ENCODE peak calls at places on chromosomes 6 and 20, in five cellular contexts. H is suprapubic skin, S is GM12878, D is A549, F is ovary. A is an unnamed sample.

GRCh38 chr6:40947876-40948514 is 91.0 kb downstream of the UNC5CL start:
- DNase-seq in H (no peak), S (no peak), D (no peak), F (no peak), A (no peak)

GRCh38 chr6:54846243-54846856 is at the start of gene FAM83B:
- DNase-seq in H (peak), S (no peak), D (no peak), F (no peak), A (peak)

GRCh38 chr6:25789475-25789874 is 34.9 kb downstream of the SLC17A4 start:
- DNase-seq in H (no peak), S (no peak), D (no peak), F (no peak), A (no peak)

GRCh38 chr6:166004491-166005275 is 163.0 kb downstream of the TBXT start:
- DNase-seq in H (no peak), S (no peak), D (no peak), F (no peak), A (no peak)

GRCh38 chr6:30749554-30750378 is 5.4 kb upstream of the IER3 start:
- DNase-seq in H (no peak), S (no peak), D (no peak), F (no peak), A (peak)

GRCh38 chr6:79797912-79798311 is 149.4 kb downstream of the ELOVL4 start:
- DNase-seq in H (no peak), S (no peak), D (no peak), F (no peak), A (no peak)

GRCh38 chr6:112321882-112322508 is 25.1 kb upstream of the RFPL4B start:
- DNase-seq in H (no peak), S (no peak), D (no peak), F (no peak), A (no peak)

GRCh38 chr20:35561268-35561667 is 19.4 kb downstream of the ERGIC3 start:
- DNase-seq in H (no peak), S (no peak), D (peak), F (no peak), A (peak)

GRCh38 chr6:159461998-159462397 is 231.0 kb downstream of the SOD2 start:
- DNase-seq in H (no peak), S (no peak), D (no peak), F (no peak), A (no peak)

GRCh38 chr6:25342784-25343183 is 63.6 kb downstream of the CARMIL1 start:
- DNase-seq in H (no peak), S (no peak), D (peak), F (no peak), A (no peak)

GRCh38 chr6:144339859-144340452 is 54.8 kb downstream of the UTRN start:
- DNase-seq in H (no peak), S (no peak), D (no peak), F (no peak), A (no peak)

GRCh38 chr6:138499303-138499991 is at the start of gene NHSL1:
- DNase-seq in H (no peak), S (peak), D (no peak), F (no peak), A (peak)

GRCh38 chr6:110814488-110815259 is 595 bp downstream of the CDK19 start:
- DNase-seq in H (peak), S (no peak), D (peak), F (peak), A (peak)

GRCh38 chr6:31956796-31957195 is 2.0 kb downstream of the NELFE start:
- DNase-seq in H (no peak), S (no peak), D (no peak), F (no peak), A (no peak)

GRCh38 chr6:153231048-153231635 is 100.1 kb upstream of the RGS17 start:
- DNase-seq in H (no peak), S (no peak), D (peak), F (no peak), A (peak)

GRCh38 chr6:3585320-3585935 is 128.6 kb upstream of the SLC22A23 start:
- DNase-seq in H (no peak), S (no peak), D (no peak), F (no peak), A (no peak)

GRCh38 chr20:45835230-45836224 is 1.9 kb downstream of the SNX21 start:
- DNase-seq in H (peak), S (no peak), D (no peak), F (peak), A (peak)

GRCh38 chr20:17869295-17869994 is 99.1 kb downstream of the SNX5 start:
- DNase-seq in H (no peak), S (no peak), D (no peak), F (peak), A (no peak)

GRCh38 chr6:32082951-32083350 is 26.2 kb downstream of the TNXB start:
- DNase-seq in H (peak), S (no peak), D (no peak), F (peak), A (no peak)

GRCh38 chr6:35496036-35496850 is 636 bp downstream of the TEAD3 start:
- DNase-seq in H (peak), S (no peak), D (peak), F (peak), A (peak)

GRCh38 chr6:53062369-53062639 is 2.9 kb upstream of the FBXO9 start:
- DNase-seq in H (no peak), S (no peak), D (no peak), F (no peak), A (no peak)

GRCh38 chr20:3080939-3081388 is 3.6 kb downstream of the AVP start:
- DNase-seq in H (no peak), S (no peak), D (no peak), F (no peak), A (no peak)

GRCh38 chr20:56621730-56622129 is 7.4 kb upstream of the TFAP2C start:
- DNase-seq in H (no peak), S (no peak), D (no peak), F (no peak), A (no peak)

GRCh38 chr6:90111387-90111786 is 185.3 kb downstream of the BACH2 start:
- DNase-seq in H (no peak), S (no peak), D (no peak), F (no peak), A (no peak)

GRCh38 chr6:116136933-116137340 is 11.0 kb upstream of the COL10A1 start:
- DNase-seq in H (no peak), S (no peak), D (no peak), F (no peak), A (no peak)

GRCh38 chr6:35025241-35026188 is 115.6 kb downstream of the TCP11 start:
- DNase-seq in H (no peak), S (no peak), D (no peak), F (no peak), A (no peak)

GRCh38 chr20:49354673-49355072 is 76.8 kb upstream of the ZNFX1 start:
- DNase-seq in H (no peak), S (no peak), D (no peak), F (no peak), A (no peak)

GRCh38 chr6:30171677-30172471 is 8.5 kb downstream of the TRIM15 start:
- DNase-seq in H (no peak), S (no peak), D (no peak), F (no peak), A (no peak)

GRCh38 chr6:30508890-30509736 is 19.8 kb downstream of the HLA-E start:
- DNase-seq in H (no peak), S (peak), D (no peak), F (no peak), A (no peak)

GRCh38 chr20:36181934-36182603 is 27.5 kb downstream of the EPB41L1 start:
- DNase-seq in H (no peak), S (no peak), D (no peak), F (no peak), A (no peak)

GRCh38 chr6:89984926-89985743 is 90.9 kb downstream of the GJA10 start:
- DNase-seq in H (no peak), S (no peak), D (no peak), F (no peak), A (no peak)

GRCh38 chr6:25175656-25176055 is 103.5 kb upstream of the CARMIL1 start:
- DNase-seq in H (no peak), S (no peak), D (no peak), F (no peak), A (no peak)

GRCh38 chr20:53917145-53918009 is 153.0 kb downstream of the BCAS1 start:
- DNase-seq in H (peak), S (peak), D (no peak), F (peak), A (peak)

GRCh38 chr6:137999815-138000214 is 107.4 kb downstream of the PERP start:
- DNase-seq in H (no peak), S (no peak), D (no peak), F (no peak), A (no peak)

GRCh38 chr6:72182337-72183246 is 296.2 kb downstream of the RIMS1 start:
- DNase-seq in H (no peak), S (no peak), D (peak), F (no peak), A (peak)

GRCh38 chr6:54361734-54362133 is 53.5 kb downstream of the TINAG start:
- DNase-seq in H (no peak), S (no peak), D (no peak), F (no peak), A (no peak)

GRCh38 chr6:84390334-84390733 is 162.9 kb upstream of the CEP162 start:
- DNase-seq in H (no peak), S (no peak), D (no peak), F (no peak), A (no peak)

GRCh38 chr20:22791432-22791831 is 207.1 kb upstream of the FOXA2 start:
- DNase-seq in H (no peak), S (no peak), D (no peak), F (no peak), A (no peak)

GRCh38 chr6:10793695-10794094 is 44.6 kb downstream of the MAK start:
- DNase-seq in H (no peak), S (no peak), D (no peak), F (no peak), A (no peak)

GRCh38 chr6:10791673-10792072 is 44.1 kb downstream of the TMEM14B start:
- DNase-seq in H (no peak), S (no peak), D (no peak), F (no peak), A (no peak)

GRCh38 chr6:10793035-10793434 is 45.3 kb downstream of the MAK start:
- DNase-seq in H (no peak), S (no peak), D (no peak), F (no peak), A (no peak)

GRCh38 chr6:10792101-10792500 is 44.5 kb downstream of the TMEM14B start:
- DNase-seq in H (no peak), S (no peak), D (no peak), F (no peak), A (no peak)

GRCh38 chr6:10794239-10794638 is 44.1 kb downstream of the MAK start:
- DNase-seq in H (no peak), S (no peak), D (no peak), F (no peak), A (no peak)
- TF ChIP-seq EP300 in H (no peak), S (no peak), D (no peak), F (no peak), A (no peak)

GRCh38 chr20:47318027-47318595 is 38.4 kb downstream of the ZMYND8 start:
- DNase-seq in H (no peak), S (no peak), D (no peak), F (peak), A (peak)

GRCh38 chr20:47316776-47317126 is 39.7 kb downstream of the ZMYND8 start:
- DNase-seq in H (no peak), S (no peak), D (no peak), F (no peak), A (no peak)

GRCh38 chr20:47315339-47315662 is 41.2 kb downstream of the ZMYND8 start:
- DNase-seq in H (no peak), S (no peak), D (no peak), F (no peak), A (no peak)

GRCh38 chr20:47318596-47319516 is 37.6 kb downstream of the ZMYND8 start:
- DNase-seq in H (peak), S (no peak), D (peak), F (peak), A (peak)

DNA sequence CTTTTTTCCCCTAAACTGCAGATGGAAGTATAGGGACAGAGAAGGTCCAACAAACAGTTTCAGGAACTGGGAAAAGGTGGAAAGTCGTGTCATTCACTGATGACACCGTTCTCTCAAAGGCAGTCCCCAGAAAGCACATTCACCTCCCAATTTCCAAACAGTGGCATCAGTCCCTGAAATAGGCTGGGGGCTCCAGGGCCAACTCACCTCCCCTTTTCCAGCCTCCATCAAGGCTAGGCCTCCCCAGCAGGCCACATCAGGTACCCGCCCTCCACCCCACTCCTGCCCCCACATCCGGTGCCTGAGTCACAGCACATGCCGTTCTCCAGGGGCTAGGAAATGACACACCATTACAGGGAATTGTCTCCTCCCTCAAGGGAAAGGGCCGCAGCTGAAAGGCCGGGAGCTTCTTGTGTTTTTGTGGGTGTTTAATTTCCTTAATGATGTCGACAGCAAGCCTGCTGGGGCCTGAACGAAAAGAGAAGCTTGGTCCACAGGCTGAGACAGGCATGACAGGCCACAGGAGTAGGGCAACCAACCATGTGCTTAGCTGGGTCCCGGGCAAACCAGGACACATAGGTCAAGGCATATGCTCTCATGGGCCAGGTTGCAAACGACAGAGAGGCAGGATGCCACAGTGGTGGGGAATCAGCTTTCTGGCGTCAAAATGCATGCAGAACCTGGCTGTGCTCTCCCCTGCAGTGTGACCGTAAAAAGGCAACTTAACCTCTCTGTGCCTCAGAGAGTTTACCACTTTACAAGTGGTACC is 39.2 kb downstream of the ZMYND8 start:
- DNase-seq in H (peak), S (no peak), D (peak), F (peak), A (peak)
- TF ChIP-seq EP300 in H (peak), S (no peak), D (no peak), F (peak), A (peak)

GRCh38 chr6:106910999-106911949 is 63.3 kb downstream of the CD24 start:
- DNase-seq in H (no peak), S (no peak), D (no peak), F (no peak), A (no peak)
- TF ChIP-seq EP300 in H (no peak), S (no peak), D (no peak), F (no peak), A (no peak)

DNA sequence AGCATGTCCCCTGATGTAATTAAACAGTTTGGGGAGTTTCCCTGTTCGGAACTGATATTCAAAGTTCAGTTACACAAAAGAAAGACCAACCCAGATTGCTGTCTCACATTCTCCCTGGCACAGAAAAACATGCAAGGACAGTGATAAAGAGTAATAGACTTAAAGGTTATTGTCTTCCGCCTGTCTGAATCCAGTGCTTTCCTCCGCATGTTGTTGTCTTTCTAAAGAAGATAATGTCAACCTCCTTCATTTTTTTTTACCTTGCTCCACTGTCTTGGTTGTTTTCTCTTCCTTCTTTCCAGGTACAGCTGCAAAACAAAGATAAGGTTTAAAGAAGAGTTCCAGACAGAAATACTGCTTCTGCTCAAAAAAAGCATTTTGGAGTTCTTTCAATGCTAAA is 284.5 kb downstream of the TRDN start:
- DNase-seq in H (no peak), S (no peak), D (no peak), F (no peak), A (no peak)
- TF ChIP-seq EP300 in H (no peak), S (no peak), D (no peak), F (no peak), A (no peak)

DNA sequence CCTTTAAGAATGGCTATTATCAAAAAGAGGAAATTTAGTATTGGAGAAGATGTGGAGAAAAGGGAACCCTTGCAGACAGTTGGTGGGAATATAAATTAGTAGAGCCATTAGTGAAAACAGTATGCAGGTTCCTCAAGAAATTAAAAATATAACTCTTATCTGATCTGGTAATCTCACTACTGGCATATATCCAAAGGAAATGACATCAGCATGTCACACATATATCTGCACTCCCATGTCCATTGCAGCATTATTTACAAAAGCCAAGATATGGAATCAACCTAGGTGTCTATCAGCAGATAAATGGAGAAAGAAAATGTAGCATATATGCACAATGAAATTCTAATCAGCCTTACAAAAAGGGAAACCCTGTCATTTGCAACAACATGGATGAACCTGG is 2.6 kb downstream of the SIRPG start:
- DNase-seq in H (no peak), S (no peak), D (no peak), F (no peak), A (no peak)
- TF ChIP-seq EP300 in H (no peak), S (no peak), D (no peak), F (no peak), A (no peak)

DNA sequence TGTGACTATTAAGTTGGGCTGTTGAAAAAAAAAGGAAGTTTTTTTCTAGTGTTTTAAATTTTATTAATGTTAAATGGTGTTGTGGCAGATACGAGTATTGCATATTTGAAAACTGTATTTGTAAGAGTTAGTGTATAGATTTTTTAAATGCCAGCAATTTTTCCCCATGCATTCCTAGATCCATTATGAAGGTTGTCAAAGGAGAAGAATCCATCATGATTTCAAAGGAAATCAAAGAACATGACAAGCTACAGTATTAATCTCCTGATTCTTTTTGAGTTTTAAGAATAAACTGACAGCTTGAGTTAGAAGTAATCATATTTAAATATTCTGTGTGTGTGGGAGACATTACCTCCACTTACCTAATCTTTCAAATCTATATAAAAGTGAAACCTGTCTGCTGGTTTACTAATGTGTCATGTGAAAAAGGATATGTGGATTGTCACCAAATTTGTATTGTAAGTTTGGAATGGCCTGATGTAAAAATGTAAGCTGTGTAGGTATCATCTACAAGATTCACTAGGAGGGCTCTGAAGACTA is 111.0 kb upstream of the HS3ST5 start:
- DNase-seq in H (no peak), S (no peak), D (no peak), F (no peak), A (no peak)
- TF ChIP-seq EP300 in H (no peak), S (no peak), D (no peak), F (no peak), A (no peak)

DNA sequence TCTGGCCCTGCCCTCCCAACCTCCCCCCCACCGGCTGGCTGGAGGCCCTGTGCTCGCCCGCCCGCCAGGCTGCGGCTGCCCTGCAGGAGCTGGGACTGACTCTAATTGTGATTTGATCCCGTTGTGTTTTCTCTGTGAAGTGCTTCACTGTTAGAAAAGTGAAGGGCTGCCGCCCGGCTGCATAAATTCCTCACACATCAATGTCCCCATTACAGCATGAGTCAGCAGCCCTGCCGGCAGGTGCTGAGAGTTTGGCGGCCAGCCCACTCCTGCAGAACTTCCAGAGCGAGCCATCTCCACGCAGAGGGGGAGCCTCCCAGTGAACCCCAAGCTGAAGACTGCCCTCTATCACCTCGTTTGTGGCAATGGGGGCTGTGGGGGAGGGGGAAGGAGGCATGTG is 137.9 kb downstream of the DLL1 start:
- DNase-seq in H (no peak), S (no peak), D (peak), F (no peak), A (peak)
- TF ChIP-seq EP300 in H (no peak), S (no peak), D (no peak), F (no peak), A (no peak)

A was measured in transverse colon.